ENCODE peak calls at places on chromosome 15, in ten cellular contexts. T, Z, L, S, J, I, K, H, E and M are unnamed samples.

GRCh38 chr15:81481326-81481725 is 107.3 kb upstream of the TMC3 start:
- DNase-seq in T (no peak), Z (no peak), L (no peak), S (no peak), J (no peak), I (no peak), K (no peak), H (no peak), E (no peak), M (no peak)

GRCh38 chr15:71757741-71758530 is 52.4 kb upstream of the NR2E3 start:
- DNase-seq in T (no peak), Z (no peak), L (no peak), S (no peak), J (no peak), I (no peak), K (no peak), H (peak), E (no peak), M (no peak)

GRCh38 chr15:64213646-64214045 is 50.8 kb upstream of the PPIB start:
- DNase-seq in T (no peak), Z (no peak), L (no peak), S (no peak), J (no peak), I (no peak), K (no peak), H (peak), E (no peak), M (no peak)

GRCh38 chr15:68017221-68017620 is 36.9 kb upstream of the PIAS1 start:
- DNase-seq in T (no peak), Z (no peak), L (no peak), S (no peak), J (no peak), I (no peak), K (peak), H (no peak), E (peak), M (peak)

GRCh38 chr15:81189583-81190283 is 6.9 kb upstream of the IL16 start:
- DNase-seq in T (peak), Z (no peak), L (no peak), S (peak), J (no peak), I (no peak), K (no peak), H (no peak), E (no peak), M (peak)

GRCh38 chr15:68487087-68487843 is 55.3 kb upstream of the ITGA11 start:
- DNase-seq in T (peak), Z (no peak), L (no peak), S (no peak), J (no peak), I (no peak), K (no peak), H (no peak), E (no peak), M (peak)

GRCh38 chr15:95325763-95326688 is 1004.5 kb upstream of the NR2F2 start:
- DNase-seq in T (peak), Z (no peak), L (no peak), S (peak), J (no peak), I (no peak), K (no peak), H (no peak), E (no peak), M (peak)

GRCh38 chr15:49865925-49866757 is 245.3 kb downstream of the DTWD1 start:
- DNase-seq in T (no peak), Z (no peak), L (no peak), S (no peak), J (no peak), I (peak), K (peak), H (no peak), E (peak), M (peak)

GRCh38 chr15:31362886-31363285 is 36.3 kb downstream of the KLF13 start:
- DNase-seq in T (no peak), Z (no peak), L (no peak), S (no peak), J (no peak), I (no peak), K (no peak), H (no peak), E (no peak), M (no peak)

GRCh38 chr15:54518145-54518941 is 540.1 kb downstream of the UNC13C start:
- DNase-seq in T (no peak), Z (no peak), L (no peak), S (no peak), J (no peak), I (no peak), K (no peak), H (peak), E (no peak), M (no peak)

GRCh38 chr15:56940388-56940787 is 21.9 kb downstream of the TCF12 start:
- DNase-seq in T (no peak), Z (no peak), L (no peak), S (no peak), J (no peak), I (no peak), K (no peak), H (no peak), E (no peak), M (no peak)

GRCh38 chr15:80804970-80805495 is 25.9 kb downstream of the CEMIP start:
- DNase-seq in T (no peak), Z (no peak), L (no peak), S (no peak), J (no peak), I (peak), K (no peak), H (no peak), E (no peak), M (no peak)

GRCh38 chr15:64739216-64739976 is 36.0 kb downstream of the RBPMS2 start:
- DNase-seq in T (no peak), Z (no peak), L (no peak), S (peak), J (no peak), I (no peak), K (no peak), H (no peak), E (no peak), M (no peak)

GRCh38 chr15:68022061-68022460 is 32.1 kb upstream of the PIAS1 start:
- DNase-seq in T (no peak), Z (no peak), L (no peak), S (no peak), J (no peak), I (no peak), K (no peak), H (no peak), E (no peak), M (no peak)

GRCh38 chr15:98715401-98715800 is 67.1 kb downstream of the IGF1R start:
- DNase-seq in T (no peak), Z (no peak), L (no peak), S (no peak), J (no peak), I (no peak), K (no peak), H (no peak), E (no peak), M (no peak)

GRCh38 chr15:77391372-77391951 is 28.4 kb downstream of the PEAK1 start:
- DNase-seq in T (no peak), Z (no peak), L (no peak), S (no peak), J (no peak), I (no peak), K (no peak), H (no peak), E (no peak), M (no peak)

GRCh38 chr15:48966595-48967301 is 3.0 kb upstream of the SHC4 start:
- DNase-seq in T (peak), Z (peak), L (no peak), S (no peak), J (no peak), I (no peak), K (peak), H (no peak), E (peak), M (peak)

GRCh38 chr15:79102595-79102994 is 12.0 kb upstream of the RASGRF1 start:
- DNase-seq in T (no peak), Z (no peak), L (no peak), S (no peak), J (no peak), I (no peak), K (no peak), H (no peak), E (no peak), M (no peak)

GRCh38 chr15:84590406-84590805 is 10.4 kb upstream of the ZSCAN2 start:
- DNase-seq in T (no peak), Z (no peak), L (no peak), S (no peak), J (no peak), I (no peak), K (no peak), H (no peak), E (no peak), M (peak)

GRCh38 chr15:88066758-88067157 is 189.8 kb downstream of the NTRK3 start:
- DNase-seq in T (no peak), Z (no peak), L (no peak), S (no peak), J (no peak), I (no peak), K (no peak), H (no peak), E (no peak), M (no peak)

GRCh38 chr15:68321229-68321628 is 43.7 kb downstream of the FEM1B start:
- DNase-seq in T (no peak), Z (no peak), L (no peak), S (no peak), J (no peak), I (no peak), K (no peak), H (no peak), E (no peak), M (no peak)